ENCODE peak calls at places on chromosomes 12 and 14, in four cellular contexts. One of them, this sample, is unnamed.

GRCh38 chr14:65225299-65226159 is 123.2 kb upstream of the MAX start:
- DNase-seq in PC-9: peak; percentile 16
- DNase-seq in IMR-90: no peak
- DNase-seq in astrocyte: no peak
- DNase-seq in this sample: no peak

GRCh38 chr12:12723681-12724420 is 6.7 kb downstream of the CDKN1B start:
- DNase-seq in IMR-90: peak; percentile 25
- DNase-seq in astrocyte: no peak
- DNase-seq in PC-9: no peak
- DNase-seq in this sample: no peak

GRCh38 chr14:69571879-69572633 is 2.6 kb downstream of the CCDC177 start:
- DNase-seq in PC-9: no peak
- DNase-seq in astrocyte: no peak
- DNase-seq in IMR-90: peak; percentile 15
- DNase-seq in this sample: no peak

GRCh38 chr14:99512571-99513182 is 31.5 kb downstream of the CCNK start:
- DNase-seq in IMR-90: no peak
- DNase-seq in astrocyte: no peak
- DNase-seq in PC-9: no peak
- DNase-seq in this sample: no peak

GRCh38 chr14:35818346-35819115 is 7.6 kb upstream of the BRMS1L start:
- DNase-seq in PC-9: no peak
- DNase-seq in IMR-90: peak; percentile 58
- DNase-seq in astrocyte: peak; percentile 14
- DNase-seq in this sample: no peak

GRCh38 chr12:70254225-70254624 is 11.0 kb downstream of the CNOT2 start:
- DNase-seq in astrocyte: no peak
- DNase-seq in PC-9: no peak
- DNase-seq in IMR-90: no peak
- DNase-seq in this sample: no peak

GRCh38 chr12:108768591-108769500 is 37.5 kb upstream of the CORO1C start:
- DNase-seq in astrocyte: no peak
- DNase-seq in PC-9: no peak
- DNase-seq in IMR-90: no peak
- DNase-seq in this sample: no peak

GRCh38 chr12:91332305-91332704 is 149.7 kb upstream of the DCN start:
- DNase-seq in PC-9: no peak
- DNase-seq in astrocyte: no peak
- DNase-seq in IMR-90: peak; percentile 34
- DNase-seq in this sample: no peak

GRCh38 chr14:64510825-64511679 is 6.5 kb downstream of the ZBTB1 start:
- DNase-seq in PC-9: peak; percentile 64
- DNase-seq in IMR-90: peak; percentile 73
- DNase-seq in astrocyte: peak; percentile 35
- DNase-seq in this sample: no peak

GRCh38 chr14:69260246-69260978 is 454 bp downstream of the GALNT16 start:
- DNase-seq in PC-9: no peak
- DNase-seq in IMR-90: peak; percentile 4
- DNase-seq in astrocyte: peak; percentile 8
- DNase-seq in this sample: no peak

GRCh38 chr12:49541140-49541861 is 2.5 kb downstream of the KCNH3 start:
- DNase-seq in astrocyte: no peak
- DNase-seq in PC-9: no peak
- DNase-seq in IMR-90: no peak
- DNase-seq in this sample: no peak

GRCh38 chr12:3310271-3311026 is 180.6 kb upstream of the PRMT8 start:
- DNase-seq in astrocyte: no peak
- DNase-seq in PC-9: no peak
- DNase-seq in IMR-90: no peak
- DNase-seq in this sample: no peak

GRCh38 chr14:30005114-30005698 is 77.6 kb upstream of the PRKD1 start:
- DNase-seq in PC-9: no peak
- DNase-seq in IMR-90: peak; percentile 89
- DNase-seq in astrocyte: peak; percentile 51
- DNase-seq in this sample: no peak

GRCh38 chr14:54267172-54267571 is 129.6 kb upstream of the CDKN3 start:
- DNase-seq in PC-9: no peak
- DNase-seq in astrocyte: no peak
- DNase-seq in IMR-90: no peak
- DNase-seq in this sample: no peak

GRCh38 chr14:99240512-99241313 is 31.3 kb downstream of the BCL11B start:
- DNase-seq in astrocyte: no peak
- DNase-seq in PC-9: no peak
- DNase-seq in IMR-90: no peak
- DNase-seq in this sample: no peak

GRCh38 chr14:55451398-55451797 is 11.0 kb upstream of the TBPL2 start:
- DNase-seq in astrocyte: no peak
- DNase-seq in PC-9: no peak
- DNase-seq in IMR-90: peak; percentile 25
- DNase-seq in this sample: no peak

GRCh38 chr14:62718629-62719028 is 326.6 kb downstream of the KCNH5 start:
- DNase-seq in PC-9: no peak
- DNase-seq in IMR-90: no peak
- DNase-seq in astrocyte: no peak
- DNase-seq in this sample: no peak

GRCh38 chr14:48973136-48973535 is 613.0 kb downstream of the RPS29 start:
- DNase-seq in IMR-90: peak; percentile 70
- DNase-seq in PC-9: no peak
- DNase-seq in astrocyte: peak; percentile 75
- DNase-seq in this sample: no peak

GRCh38 chr14:73661872-73662271 is 17.1 kb downstream of the DNAL1 start:
- DNase-seq in IMR-90: peak; percentile 57
- DNase-seq in astrocyte: peak; percentile 55
- DNase-seq in PC-9: no peak
- DNase-seq in this sample: no peak

GRCh38 chr12:85179680-85180300 is 100.2 kb upstream of the ALX1 start:
- DNase-seq in IMR-90: peak; percentile 0
- DNase-seq in astrocyte: peak; percentile 57
- DNase-seq in PC-9: no peak
- DNase-seq in this sample: no peak

GRCh38 chr12:105212431-105212830 is 23.5 kb downstream of the APPL2 start:
- DNase-seq in IMR-90: peak; percentile 83
- DNase-seq in PC-9: no peak
- DNase-seq in astrocyte: peak; percentile 84
- DNase-seq in this sample: no peak

GRCh38 chr12:57896437-57897201 is 44.7 kb upstream of the ATP23 start:
- DNase-seq in PC-9: no peak
- DNase-seq in IMR-90: peak; percentile 64
- DNase-seq in astrocyte: peak; percentile 54
- DNase-seq in this sample: no peak

GRCh38 chr12:67067453-67068203 is 201.5 kb upstream of the CAND1 start:
- DNase-seq in PC-9: peak; percentile 53
- DNase-seq in IMR-90: no peak
- DNase-seq in astrocyte: no peak
- DNase-seq in this sample: no peak

GRCh38 chr14:97723834-97724770 is 926.9 kb downstream of the VRK1 start:
- DNase-seq in astrocyte: no peak
- DNase-seq in IMR-90: no peak
- DNase-seq in PC-9: no peak
- DNase-seq in this sample: no peak

GRCh38 chr12:62301080-62301798 is 41.0 kb downstream of the USP15 start:
- DNase-seq in astrocyte: no peak
- DNase-seq in PC-9: no peak
- DNase-seq in IMR-90: no peak
- DNase-seq in this sample: no peak

GRCh38 chr14:32779845-32780244 is 158.8 kb upstream of the NPAS3 start:
- DNase-seq in astrocyte: no peak
- DNase-seq in PC-9: no peak
- DNase-seq in IMR-90: no peak
- DNase-seq in this sample: no peak

GRCh38 chr12:82801951-82802610 is 115.4 kb downstream of the TMTC2 start:
- DNase-seq in IMR-90: no peak
- DNase-seq in PC-9: no peak
- DNase-seq in astrocyte: no peak
- DNase-seq in this sample: no peak

GRCh38 chr12:111048991-111049390 is 128.6 kb upstream of the MYL2 start:
- DNase-seq in astrocyte: no peak
- DNase-seq in PC-9: no peak
- DNase-seq in IMR-90: no peak
- DNase-seq in this sample: no peak

GRCh38 chr14:24272442-24272841 is 1.0 kb upstream of the RABGGTA start:
- DNase-seq in astrocyte: no peak
- DNase-seq in IMR-90: no peak
- DNase-seq in PC-9: no peak
- DNase-seq in this sample: no peak

GRCh38 chr14:24275524-24276139 is 4.2 kb upstream of the RABGGTA start:
- DNase-seq in IMR-90: no peak
- DNase-seq in astrocyte: no peak
- DNase-seq in PC-9: no peak
- DNase-seq in this sample: no peak

GRCh38 chr14:24271834-24272263 is 452 bp upstream of the RABGGTA start:
- DNase-seq in IMR-90: no peak
- DNase-seq in PC-9: no peak
- DNase-seq in astrocyte: no peak
- DNase-seq in this sample: no peak

GRCh38 chr14:24274101-24274543 is 2.7 kb upstream of the RABGGTA start:
- DNase-seq in astrocyte: no peak
- DNase-seq in PC-9: peak; percentile 86
- DNase-seq in IMR-90: peak; percentile 31
- DNase-seq in this sample: peak; percentile 95

DNA sequence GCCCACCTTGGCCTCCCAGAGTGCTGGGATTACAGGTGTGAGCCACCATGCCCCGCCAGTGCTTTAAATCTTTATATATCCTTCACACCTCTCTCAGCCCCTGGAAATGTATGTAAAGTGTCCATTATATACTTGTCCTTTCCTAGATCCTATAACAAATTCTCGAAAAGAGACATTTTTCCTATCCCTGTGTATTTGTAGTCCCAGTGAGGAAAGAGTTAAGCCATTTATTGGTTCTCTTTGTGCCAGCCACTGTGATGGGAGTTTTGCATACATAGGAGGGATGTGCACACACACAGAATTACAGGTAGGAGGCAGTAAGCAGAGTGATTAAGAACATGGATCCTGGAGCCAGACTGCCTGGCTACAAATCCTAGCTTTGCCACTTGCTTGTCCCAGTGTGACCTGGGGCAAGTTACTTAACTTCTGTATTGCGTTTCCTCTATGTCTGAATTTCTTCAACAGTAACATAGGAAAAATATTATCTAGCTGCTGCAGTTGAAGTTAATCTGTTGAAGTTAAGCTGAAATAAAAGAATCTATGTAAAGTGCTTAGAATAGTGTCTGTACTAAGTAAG is 2.1 kb upstream of the RABGGTA start:
- DNase-seq in IMR-90: no peak
- DNase-seq in astrocyte: no peak
- DNase-seq in PC-9: no peak
- DNase-seq in this sample: no peak
- H2AFZ ChIP-seq in IMR-90: no peak overlapping the region
- H2AFZ ChIP-seq in astrocyte: no peak overlapping the region
- H2AFZ ChIP-seq in PC-9: no peak overlapping the region
- H2AFZ ChIP-seq in this sample: no peak overlapping the region

DNA sequence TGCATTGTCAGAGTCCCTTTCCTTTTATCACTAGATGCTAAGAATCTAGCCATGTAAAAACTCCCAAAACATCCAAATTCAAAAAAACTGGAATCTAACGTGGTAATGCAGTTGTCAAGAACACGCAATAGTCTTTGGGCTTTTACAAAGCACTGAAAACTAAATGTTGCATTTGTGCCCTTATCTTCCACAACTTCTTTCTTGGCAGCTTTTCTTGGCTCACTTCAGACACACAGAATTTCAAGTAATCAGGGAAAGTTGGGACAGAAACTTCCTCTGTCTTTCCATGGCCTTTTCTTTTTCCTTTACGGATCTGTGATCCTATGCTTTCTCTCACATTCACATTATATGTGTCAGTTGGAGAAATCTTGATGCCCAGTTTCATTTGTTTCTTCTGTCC is 136.0 kb downstream of the CRADD start:
- DNase-seq in PC-9: no peak
- DNase-seq in IMR-90: no peak
- DNase-seq in astrocyte: peak; percentile 62
- DNase-seq in this sample: no peak
- H2AFZ ChIP-seq in PC-9: no peak overlapping the region
- H2AFZ ChIP-seq in IMR-90: no peak overlapping the region
- H2AFZ ChIP-seq in astrocyte: no peak overlapping the region
- H2AFZ ChIP-seq in this sample: no peak overlapping the region

DNA sequence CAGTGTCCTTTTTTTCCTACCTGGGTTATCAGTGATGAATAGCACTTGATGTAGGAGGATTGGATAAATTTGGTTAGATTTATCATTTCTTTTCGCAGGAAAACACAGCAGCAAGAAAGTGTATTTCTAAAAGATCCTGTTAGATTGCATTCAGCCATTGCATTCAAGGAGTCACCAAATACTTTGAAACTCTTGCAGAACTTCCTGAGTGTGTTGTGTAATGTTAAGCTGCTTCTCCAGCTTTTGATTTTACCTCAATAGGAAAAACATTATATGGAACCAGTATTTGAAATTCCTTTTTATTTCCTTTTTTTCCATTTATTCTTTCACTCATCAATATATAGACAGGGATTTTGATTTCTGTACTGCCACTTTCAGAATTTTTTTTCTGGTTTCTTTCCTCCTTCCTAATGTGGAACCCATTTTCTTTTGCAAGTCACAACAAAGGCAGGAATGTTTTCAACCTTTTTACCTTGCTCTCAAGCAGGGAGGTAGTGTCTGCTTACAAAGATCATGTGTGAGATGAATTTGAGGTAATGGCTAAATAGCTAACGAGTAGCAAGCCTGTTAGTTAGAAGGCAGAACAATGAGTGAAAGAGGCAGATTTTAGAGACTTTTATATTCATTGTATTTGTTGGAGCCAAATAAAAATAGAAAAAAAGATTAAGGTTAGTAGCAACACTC is 56.2 kb downstream of the PPHLN1 start:
- DNase-seq in astrocyte: no peak
- DNase-seq in IMR-90: peak; percentile 50
- DNase-seq in PC-9: no peak
- DNase-seq in this sample: no peak
- H2AFZ ChIP-seq in astrocyte: no peak overlapping the region
- H2AFZ ChIP-seq in IMR-90: no peak overlapping the region
- H2AFZ ChIP-seq in PC-9: no peak overlapping the region
- H2AFZ ChIP-seq in this sample: no peak overlapping the region

GRCh38 chr12:41053046-41053445 is 135.1 kb upstream of the PDZRN4 start:
- DNase-seq in IMR-90: peak; percentile 7
- DNase-seq in astrocyte: no peak
- DNase-seq in PC-9: no peak
- DNase-seq in this sample: no peak

GRCh38 chr12:41051909-41052308 is 136.2 kb upstream of the PDZRN4 start:
- DNase-seq in astrocyte: no peak
- DNase-seq in PC-9: no peak
- DNase-seq in IMR-90: no peak
- DNase-seq in this sample: no peak

GRCh38 chr12:41049033-41049432 is 139.1 kb upstream of the PDZRN4 start:
- DNase-seq in astrocyte: no peak
- DNase-seq in PC-9: no peak
- DNase-seq in IMR-90: no peak
- DNase-seq in this sample: no peak

GRCh38 chr12:41055875-41056577 is 132.1 kb upstream of the PDZRN4 start:
- DNase-seq in astrocyte: peak; percentile 54
- DNase-seq in IMR-90: peak; percentile 6
- DNase-seq in PC-9: no peak
- DNase-seq in this sample: no peak

DNA sequence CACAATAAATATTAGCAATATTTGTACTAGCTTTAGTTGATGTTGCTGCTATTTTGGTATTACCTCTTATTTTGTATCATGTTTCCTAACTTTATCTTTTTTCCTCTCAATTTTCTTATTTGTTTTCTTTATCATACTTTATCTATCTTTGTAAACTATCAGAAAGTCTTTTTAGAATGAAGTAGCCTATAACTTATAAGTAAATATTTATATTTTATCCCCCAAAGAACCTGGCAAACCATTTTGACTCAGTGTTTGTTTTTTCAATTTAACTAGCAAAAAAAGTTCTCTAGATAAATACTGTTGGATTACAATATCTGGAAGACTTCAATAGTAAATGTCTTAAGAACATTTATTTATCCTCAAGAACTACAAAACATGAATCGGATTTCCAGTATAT is 135.7 kb upstream of the PDZRN4 start:
- DNase-seq in astrocyte: no peak
- DNase-seq in IMR-90: no peak
- DNase-seq in PC-9: no peak
- DNase-seq in this sample: no peak
- H2AFZ ChIP-seq in astrocyte: no peak overlapping the region
- H2AFZ ChIP-seq in IMR-90: no peak overlapping the region
- H2AFZ ChIP-seq in PC-9: no peak overlapping the region
- H2AFZ ChIP-seq in this sample: no peak overlapping the region